ENCODE peak calls at places on chromosomes 7 and 10, in nine cellular contexts. N is A549, E is H1, O is body of pancreas, Q is uterus, U is suprapubic skin, A is NB4, D is Peyer's patch, S is vagina. K is an unnamed sample.

GRCh38 chr7:44327981-44328380 is 2.6 kb upstream of the CAMK2B start:
- DNase-seq in N (no peak), E (no peak), O (no peak), Q (no peak), U (no peak), A (no peak), D (no peak), S (no peak), K (peak; percentile 8)

GRCh38 chr7:143042159-143042820 is 9.9 kb upstream of the OR6V1 start:
- DNase-seq in N (no peak), E (no peak), O (no peak), Q (no peak), U (no peak), A (no peak), D (no peak), S (no peak), K (no peak)

GRCh38 chr10:117860823-117861222 is 185.9 kb downstream of the RAB11FIP2 start:
- DNase-seq in N (peak; percentile 35), E (no peak), O (no peak), Q (no peak), U (no peak), A (peak; percentile 42), D (no peak), S (no peak), K (no peak)

GRCh38 chr7:12800501-12800900 is 113.1 kb downstream of the ARL4A start:
- DNase-seq in N (no peak), E (no peak), O (no peak), Q (no peak), U (no peak), A (no peak), D (no peak), S (no peak), K (no peak)

GRCh38 chr7:155964543-155964942 is 152.3 kb upstream of the SHH start:
- DNase-seq in N (no peak), E (no peak), O (no peak), Q (no peak), U (no peak), A (no peak), D (no peak), S (peak; percentile 70), K (no peak)

GRCh38 chr7:128217972-128218652 is 23.0 kb upstream of the LEP start:
- DNase-seq in N (peak; percentile 51), E (no peak), O (no peak), Q (no peak), U (no peak), A (peak; percentile 74), D (no peak), S (no peak), K (peak; percentile 52)

GRCh38 chr7:132142006-132142405 is 434.3 kb downstream of the PLXNA4 start:
- DNase-seq in N (no peak), E (no peak), O (no peak), Q (no peak), U (no peak), A (no peak), D (no peak), S (no peak), K (no peak)

GRCh38 chr10:75294031-75294437 is 58.3 kb upstream of the COMTD1 start:
- DNase-seq in N (no peak), E (no peak), O (no peak), Q (peak; percentile 35), U (peak; percentile 67), A (no peak), D (no peak), S (no peak), K (peak; percentile 85)

GRCh38 chr7:6536262-6536770 is 14.9 kb downstream of the GRID2IP start:
- DNase-seq in N (no peak), E (no peak), O (no peak), Q (no peak), U (no peak), A (no peak), D (no peak), S (no peak), K (no peak)

GRCh38 chr10:37856881-37857286 is 526 bp downstream of the ZNF248 start:
- DNase-seq in N (no peak), E (no peak), O (peak; percentile 11), Q (peak; percentile 34), U (peak; percentile 58), A (no peak), D (peak; percentile 53), S (peak; percentile 87), K (peak; percentile 16)

GRCh38 chr7:80943342-80943741 is 24.5 kb upstream of the SEMA3C start:
- DNase-seq in N (no peak), E (no peak), O (no peak), Q (no peak), U (no peak), A (no peak), D (no peak), S (no peak), K (no peak)

GRCh38 chr7:103134866-103135554 is 13.9 kb downstream of the NAPEPLD start:
- DNase-seq in N (no peak), E (no peak), O (no peak), Q (no peak), U (no peak), A (no peak), D (no peak), S (no peak), K (no peak)

GRCh38 chr10:114755537-114755936 is 66.0 kb upstream of the FHIP2A start:
- DNase-seq in N (no peak), E (no peak), O (no peak), Q (no peak), U (no peak), A (no peak), D (no peak), S (no peak), K (no peak)

GRCh38 chr7:100826546-100827329 is 585 bp downstream of the EPHB4 start:
- DNase-seq in N (no peak), E (no peak), O (no peak), Q (peak; percentile 51), U (no peak), A (no peak), D (no peak), S (no peak), K (no peak)

DNA sequence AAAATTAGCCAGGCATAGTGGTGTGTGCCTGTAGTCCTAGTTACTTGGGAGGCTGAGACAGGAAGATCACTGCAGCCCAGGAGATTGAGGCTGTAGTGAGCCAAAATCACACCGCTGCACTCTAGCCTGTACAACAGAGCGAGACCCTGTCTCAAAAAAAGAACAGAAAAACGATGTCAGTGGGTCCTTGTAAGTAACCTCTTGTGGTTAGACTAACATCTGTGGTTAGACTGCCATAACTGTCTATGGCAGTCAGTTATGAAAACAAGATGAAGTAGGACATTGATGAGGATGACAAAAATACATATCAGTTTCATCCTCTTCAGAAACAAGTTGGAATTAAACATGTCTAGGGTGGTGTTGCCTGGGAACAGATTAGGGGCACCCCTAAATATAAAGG is 53.3 kb downstream of the AKAP9 start:
- DNase-seq in N (no peak), E (no peak), O (no peak), Q (no peak), U (no peak), A (peak; percentile 30), D (no peak), S (no peak), K (no peak)
- TF ChIP-seq POLR2A in N (no peak), E (no peak), O (no peak), Q (no peak), U (no peak), A (no peak), D (no peak), S (no peak), K (no peak)

DNA sequence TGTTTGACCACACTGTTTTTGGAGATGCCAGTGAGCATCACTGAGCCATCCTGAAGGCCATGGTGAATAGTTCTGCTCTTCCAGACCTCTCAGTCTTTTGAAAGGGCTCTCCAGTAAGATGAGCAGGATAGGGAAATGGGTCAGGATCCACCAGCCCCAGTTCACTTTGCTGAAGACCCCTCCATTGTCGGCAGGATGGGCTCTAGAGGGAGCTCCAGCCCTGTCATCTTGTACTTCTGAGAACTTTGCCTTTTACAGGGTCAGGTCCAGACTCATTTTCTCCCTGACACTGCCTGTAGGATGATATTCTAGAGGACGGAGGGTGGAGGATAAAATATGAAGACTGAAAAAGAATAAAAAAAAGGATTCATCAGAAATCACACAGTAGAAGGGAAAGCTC is 13.1 kb downstream of the LHFPL3 start:
- DNase-seq in N (no peak), E (no peak), O (no peak), Q (no peak), U (no peak), A (peak; percentile 47), D (no peak), S (no peak), K (no peak)
- TF ChIP-seq CTCF in N (no peak), E (peak; percentile 70), O (no peak), Q (no peak), U (no peak), A (peak; percentile 54), D (no peak), S (no peak), K (no peak)

DNA sequence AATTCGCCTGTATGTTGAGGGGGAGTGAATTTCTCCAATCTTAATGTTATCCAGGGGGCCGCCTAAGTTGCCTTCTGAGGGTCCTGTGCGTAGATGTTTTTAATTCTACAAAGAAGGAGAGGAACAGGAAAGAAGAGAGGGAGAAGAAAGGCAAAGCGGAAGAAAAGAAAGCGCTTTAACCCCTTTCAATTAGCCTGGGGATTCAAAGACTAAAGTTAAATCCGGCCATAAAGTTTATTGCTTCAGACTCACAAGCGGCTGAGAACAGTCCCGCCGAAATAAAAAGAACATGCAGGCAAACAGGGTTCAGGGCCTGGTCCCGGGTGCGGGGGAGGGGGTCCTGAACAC is 4.5 kb downstream of the HOXA5 start:
- DNase-seq in N (no peak), E (no peak), O (no peak), Q (no peak), U (no peak), A (no peak), D (no peak), S (no peak), K (no peak)
- H3K4me3 ChIP-seq in N (no peak overlapping the region), E (no peak overlapping the region), O (no peak overlapping the region), Q (no peak overlapping the region), U (peak overlapping the region; percentile 28), A (no peak overlapping the region), D (no peak overlapping the region), S (no peak overlapping the region), K (no peak overlapping the region)

DNA sequence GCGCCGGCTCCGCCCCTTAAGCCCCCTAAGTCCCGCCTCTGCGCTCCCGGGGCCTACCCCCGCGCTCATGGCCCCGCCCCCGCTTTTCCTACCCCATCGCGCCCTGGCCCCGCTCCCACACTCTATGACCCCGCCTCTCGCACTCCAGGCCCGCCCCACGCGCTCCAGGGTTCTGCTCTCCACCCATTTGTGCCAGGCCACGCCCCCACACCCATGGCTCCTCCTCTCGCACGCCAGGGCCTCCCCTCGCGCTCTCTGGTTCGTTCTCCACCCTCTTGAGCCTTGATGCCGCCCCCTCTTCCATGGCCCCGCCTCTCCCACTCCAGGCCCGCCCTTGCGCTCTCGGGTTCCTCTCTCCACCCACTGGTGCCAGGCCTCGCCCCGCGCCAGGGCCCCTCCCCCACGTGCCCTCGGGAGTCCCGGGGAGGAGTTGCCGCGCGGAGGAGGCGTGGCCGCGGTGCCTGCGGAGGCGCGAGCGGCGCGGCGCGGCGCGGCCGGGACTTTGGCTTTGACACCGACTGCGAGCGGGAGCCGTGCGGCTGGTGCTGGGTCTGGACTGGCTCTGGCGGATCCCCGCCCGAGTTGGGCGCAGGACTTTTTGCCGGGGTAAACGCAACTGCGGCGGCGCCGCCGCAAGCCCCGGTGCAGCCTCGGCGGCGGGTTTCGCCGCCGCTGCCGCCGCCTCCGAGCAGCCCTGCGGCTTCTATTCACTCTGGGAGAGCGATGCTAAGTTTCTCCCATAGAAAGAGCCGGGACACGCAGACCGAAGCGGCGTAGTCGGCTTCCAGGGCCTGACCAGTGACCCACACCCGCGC is at the start of gene EEPD1:
- DNase-seq in N (peak; percentile 79), E (peak; percentile 98), O (peak; percentile 100), Q (peak; percentile 100), U (peak; percentile 100), A (peak; percentile 100), D (peak; percentile 100), S (peak; percentile 99), K (peak; percentile 100)
- TF ChIP-seq POLR2A in N (peak; percentile 63), E (no peak), O (peak; percentile 83), Q (peak; percentile 78), U (peak; percentile 59), A (peak; percentile 79), D (peak; percentile 90), S (peak; percentile 50), K (no peak)